ENCODE peak calls at places on chromosomes 2 and 18, in four cellular contexts. One of them, this sample, is unnamed.

GRCh38 chr2:223500690-223501089 is 101.5 kb downstream of the SCG2 start:
- DNase-seq in neuronal stem cell: no peak
- DNase-seq in GM12878: no peak
- DNase-seq in astrocyte: no peak
- DNase-seq in this sample: no peak

GRCh38 chr18:57737661-57738060 is 65.5 kb downstream of the ATP8B1 start:
- DNase-seq in neuronal stem cell: no peak
- DNase-seq in GM12878: no peak
- DNase-seq in astrocyte: peak; percentile 98
- DNase-seq in this sample: peak; percentile 98

GRCh38 chr2:27627963-27628766 is 647 bp downstream of the CCDC121 start:
- DNase-seq in neuronal stem cell: no peak
- DNase-seq in GM12878: no peak
- DNase-seq in astrocyte: peak; percentile 99
- DNase-seq in this sample: peak; percentile 72

GRCh38 chr18:22983175-22983574 is 50.0 kb downstream of the RBBP8 start:
- DNase-seq in neuronal stem cell: no peak
- DNase-seq in GM12878: no peak
- DNase-seq in astrocyte: peak; percentile 42
- DNase-seq in this sample: peak; percentile 82

GRCh38 chr2:56127773-56128170 is 56.0 kb upstream of the CCDC85A start:
- DNase-seq in neuronal stem cell: no peak
- DNase-seq in GM12878: no peak
- DNase-seq in astrocyte: no peak
- DNase-seq in this sample: no peak

GRCh38 chr2:127355407-127356008 is 32.3 kb downstream of the MAP3K2 start:
- DNase-seq in neuronal stem cell: no peak
- DNase-seq in GM12878: no peak
- DNase-seq in astrocyte: no peak
- DNase-seq in this sample: no peak

GRCh38 chr2:23602113-23602512 is 217.1 kb downstream of the KLHL29 start:
- DNase-seq in neuronal stem cell: no peak
- DNase-seq in GM12878: no peak
- DNase-seq in astrocyte: peak; percentile 70
- DNase-seq in this sample: peak; percentile 90

GRCh38 chr18:12599543-12599942 is 58.4 kb downstream of the SPIRE1 start:
- DNase-seq in neuronal stem cell: no peak
- DNase-seq in GM12878: no peak
- DNase-seq in astrocyte: no peak
- DNase-seq in this sample: no peak

GRCh38 chr2:104976603-104977120 is 61.2 kb upstream of the MRPS9 start:
- DNase-seq in neuronal stem cell: no peak
- DNase-seq in GM12878: peak; percentile 62
- DNase-seq in astrocyte: no peak
- DNase-seq in this sample: no peak

GRCh38 chr18:62182220-62182619 is 4.6 kb downstream of the PIGN start:
- DNase-seq in neuronal stem cell: no peak
- DNase-seq in GM12878: no peak
- DNase-seq in astrocyte: no peak
- DNase-seq in this sample: no peak

GRCh38 chr18:63505566-63506335 is 29.0 kb downstream of the SERPINB5 start:
- DNase-seq in neuronal stem cell: peak; percentile 30
- DNase-seq in GM12878: no peak
- DNase-seq in astrocyte: no peak
- DNase-seq in this sample: peak; percentile 66

GRCh38 chr2:11809586-11810236 is 63.3 kb downstream of the LPIN1 start:
- DNase-seq in neuronal stem cell: no peak
- DNase-seq in GM12878: no peak
- DNase-seq in astrocyte: no peak
- DNase-seq in this sample: no peak

GRCh38 chr2:238104071-238104511 is 4.0 kb downstream of the ESPNL start:
- DNase-seq in neuronal stem cell: no peak
- DNase-seq in GM12878: no peak
- DNase-seq in astrocyte: no peak
- DNase-seq in this sample: no peak

GRCh38 chr18:76258209-76258608 is 236.8 kb downstream of the ZNF516 start:
- DNase-seq in neuronal stem cell: no peak
- DNase-seq in GM12878: no peak
- DNase-seq in astrocyte: peak; percentile 53
- DNase-seq in this sample: no peak

DNA sequence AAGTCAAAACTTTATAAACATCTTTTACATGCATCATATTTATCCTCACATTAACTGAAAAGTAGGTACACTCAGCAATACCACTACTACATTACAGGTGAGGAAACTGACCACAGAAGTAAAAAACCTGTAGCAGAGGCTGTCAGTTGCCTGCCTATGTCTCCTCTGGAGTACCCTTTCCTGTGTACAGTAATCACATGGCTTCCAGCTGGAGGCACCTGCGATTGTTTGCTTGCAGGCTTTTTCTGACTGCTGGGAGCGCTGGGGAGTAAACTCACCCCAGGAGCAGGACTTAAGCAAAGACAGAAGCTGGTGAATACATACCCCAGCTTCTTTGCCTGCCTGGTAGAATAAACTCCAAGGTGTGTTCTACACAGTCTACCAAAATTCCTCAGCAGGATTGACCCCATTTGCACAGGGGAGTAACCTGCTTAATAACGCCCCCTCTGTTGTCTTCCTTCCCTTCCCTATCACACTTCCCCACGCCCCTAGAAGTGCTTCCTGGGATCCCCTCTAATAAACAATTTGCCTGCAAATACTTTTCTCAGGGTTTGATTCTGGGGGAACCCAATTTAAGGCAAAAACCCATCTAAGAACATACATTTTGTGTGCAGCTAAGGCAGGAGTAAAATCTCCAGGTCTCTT is 138.9 kb downstream of the PTH2R start:
- DNase-seq in neuronal stem cell: no peak
- DNase-seq in GM12878: no peak
- DNase-seq in astrocyte: no peak
- DNase-seq in this sample: no peak
- H3K4me1 ChIP-seq in neuronal stem cell: no peaks in the 10 kb centered on the region
- H3K4me1 ChIP-seq in GM12878: no peaks in the 10 kb centered on the region
- H3K4me1 ChIP-seq in astrocyte: no peaks in the 10 kb centered on the region
- H3K4me1 ChIP-seq in this sample: no peaks in the 10 kb centered on the region

DNA sequence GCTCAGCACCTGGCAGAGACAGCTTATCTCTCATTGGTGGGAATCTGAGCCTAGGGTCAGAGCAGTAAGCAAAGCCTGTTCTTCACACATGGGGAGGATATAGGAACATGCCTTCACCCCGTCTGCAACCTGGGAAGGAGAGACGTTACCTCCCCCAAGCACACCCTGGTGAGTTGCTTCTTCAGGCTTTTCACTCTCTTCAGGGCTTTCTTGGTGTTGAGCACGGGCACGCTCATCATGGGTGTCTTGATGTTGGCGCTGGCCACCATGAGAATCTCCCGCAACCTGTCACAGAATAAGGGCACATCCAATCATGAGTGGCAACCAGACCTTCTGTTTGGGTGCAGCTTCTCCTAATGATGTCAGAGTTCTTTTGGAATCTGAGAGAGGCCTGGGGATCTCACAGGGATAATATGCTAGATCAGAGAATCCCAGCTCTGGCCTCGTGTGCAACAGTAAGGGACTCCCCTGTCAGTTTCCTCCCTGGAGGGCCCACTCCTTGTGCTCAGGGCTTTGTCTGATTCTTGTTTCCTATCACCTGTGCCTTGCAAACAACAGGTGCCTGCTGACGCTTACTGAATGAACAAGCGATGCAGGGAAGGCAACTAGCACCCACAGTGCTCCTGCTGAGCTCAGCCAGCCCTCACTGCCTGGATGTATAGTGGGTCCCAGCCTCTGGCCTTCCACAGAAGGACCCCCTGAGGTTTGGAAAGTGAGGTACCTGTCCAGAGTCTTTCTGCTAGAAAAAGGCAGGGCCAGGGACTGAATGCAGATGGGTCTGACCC is 66.3 kb downstream of the POLR1A start:
- DNase-seq in neuronal stem cell: no peak
- DNase-seq in GM12878: no peak
- DNase-seq in astrocyte: no peak
- DNase-seq in this sample: no peak
- H3K36me3 ChIP-seq in neuronal stem cell: peaks cover 55% of the 10 kb centered on the region
- H3K36me3 ChIP-seq in GM12878: peaks cover 39% of the 10 kb centered on the region
- H3K36me3 ChIP-seq in astrocyte: peaks cover 20% of the 10 kb centered on the region
- H3K36me3 ChIP-seq in this sample: peaks cover 71% of the 10 kb centered on the region

GRCh38 chr2:171323971-171324528 is 109.7 kb downstream of the METTL8 start:
- DNase-seq in neuronal stem cell: no peak
- DNase-seq in GM12878: no peak
- DNase-seq in astrocyte: no peak
- DNase-seq in this sample: no peak
- H3K9ac ChIP-seq in neuronal stem cell: no peak overlapping the region
- H3K9ac ChIP-seq in GM12878: peak overlapping the region; percentile 45
- H3K9ac ChIP-seq in astrocyte: no peak overlapping the region
- H3K9ac ChIP-seq in this sample: no peak overlapping the region

GRCh38 chr2:180291060-180291459 is 284.0 kb upstream of the CWC22 start:
- DNase-seq in neuronal stem cell: no peak
- DNase-seq in GM12878: no peak
- DNase-seq in astrocyte: peak; percentile 76
- DNase-seq in this sample: peak; percentile 50
- H3K4me1 ChIP-seq in neuronal stem cell: no peaks in the 10 kb centered on the region
- H3K4me1 ChIP-seq in GM12878: no peaks in the 10 kb centered on the region
- H3K4me1 ChIP-seq in astrocyte: peaks cover 14% of the 10 kb centered on the region
- H3K4me1 ChIP-seq in this sample: peaks cover 14% of the 10 kb centered on the region

DNA sequence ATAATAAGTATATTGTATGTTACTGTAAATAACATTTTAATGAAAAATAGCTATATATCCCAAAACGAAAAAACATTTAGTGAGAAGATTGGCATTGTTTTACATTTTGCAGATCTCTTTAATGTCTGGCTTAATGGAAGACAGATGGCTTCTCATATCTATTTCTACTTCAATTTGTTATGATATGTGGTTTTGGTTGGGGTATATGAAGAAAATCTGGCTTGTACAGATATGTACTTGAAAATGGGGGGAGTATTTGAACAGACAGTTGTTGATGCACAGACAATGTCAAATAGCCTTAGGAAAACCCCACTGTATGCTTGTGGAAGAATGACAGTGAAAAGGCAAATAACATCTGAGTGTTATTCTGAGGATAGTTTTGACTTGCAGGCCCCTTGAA is 23.6 kb upstream of the GMCL1 start:
- DNase-seq in neuronal stem cell: no peak
- DNase-seq in GM12878: no peak
- DNase-seq in astrocyte: no peak
- DNase-seq in this sample: no peak
- H3K36me3 ChIP-seq in neuronal stem cell: no peaks in the 10 kb centered on the region
- H3K36me3 ChIP-seq in GM12878: peaks cover 4% of the 10 kb centered on the region
- H3K36me3 ChIP-seq in astrocyte: peaks cover 6% of the 10 kb centered on the region
- H3K36me3 ChIP-seq in this sample: peaks cover 68% of the 10 kb centered on the region

This sample was measured in adipocyte.